ENCODE peak calls at places on chromosomes 16 and 17, in ten cellular contexts. W is MM.1S, B is A549, Y is psoas muscle, H is breast epithelium, J is endothelial cell, I is choroid plexus epithelial cell, L is HFFc6, V is cardiac fibroblast, S is fibroblast of lung. G is an unnamed sample.

GRCh38 chr16:48499822-48500440 is 110.0 kb downstream of the N4BP1 start:
- DNase-seq in W (no peak), B (no peak), Y (no peak), H (no peak), J (no peak), I (peak), L (peak), V (peak), S (peak), G (no peak)

GRCh38 chr16:82675300-82675699 is 48.5 kb downstream of the CDH13 start:
- DNase-seq in W (no peak), B (no peak), Y (no peak), H (no peak), J (no peak), I (peak), L (peak), V (no peak), S (peak), G (no peak)

GRCh38 chr16:50756466-50756865 is 14.6 kb downstream of the CYLD start:
- DNase-seq in W (no peak), B (no peak), Y (no peak), H (no peak), J (no peak), I (no peak), L (no peak), V (no peak), S (no peak), G (no peak)

GRCh38 chr16:46730801-46731690 is 17.1 kb downstream of the MYLK3 start:
- DNase-seq in W (no peak), B (no peak), Y (no peak), H (no peak), J (no peak), I (no peak), L (no peak), V (no peak), S (no peak), G (no peak)

GRCh38 chr16:66905633-66906539 is 12.8 kb downstream of the CDH16 start:
- DNase-seq in W (peak), B (no peak), Y (no peak), H (no peak), J (no peak), I (peak), L (no peak), V (no peak), S (no peak), G (no peak)

GRCh38 chr17:79126139-79126538 is 51.5 kb downstream of the ENGASE start:
- DNase-seq in W (no peak), B (no peak), Y (no peak), H (no peak), J (no peak), I (peak), L (no peak), V (no peak), S (no peak), G (no peak)

GRCh38 chr17:53227514-53227913 is 595.2 kb upstream of the KIF2B start:
- DNase-seq in W (no peak), B (no peak), Y (no peak), H (no peak), J (no peak), I (no peak), L (no peak), V (no peak), S (no peak), G (no peak)

GRCh38 chr16:24900230-24900629 is 54.5 kb downstream of the SLC5A11 start:
- DNase-seq in W (no peak), B (no peak), Y (no peak), H (no peak), J (no peak), I (no peak), L (no peak), V (no peak), S (no peak), G (no peak)

GRCh38 chr17:48593126-48593829 is at the start of gene HOXB5:
- DNase-seq in W (no peak), B (no peak), Y (no peak), H (no peak), J (no peak), I (no peak), L (no peak), V (no peak), S (peak), G (peak)

GRCh38 chr17:32772453-32773025 is 104.4 kb downstream of the MYO1D start:
- DNase-seq in W (no peak), B (no peak), Y (no peak), H (no peak), J (no peak), I (no peak), L (no peak), V (no peak), S (no peak), G (no peak)

GRCh38 chr16:28985206-28985605 is 354 bp downstream of the LAT start:
- DNase-seq in W (no peak), B (no peak), Y (no peak), H (no peak), J (no peak), I (no peak), L (no peak), V (no peak), S (no peak), G (no peak)

GRCh38 chr17:61393904-61394629 is 5.6 kb upstream of the TBX2 start:
- DNase-seq in W (no peak), B (no peak), Y (no peak), H (no peak), J (no peak), I (no peak), L (no peak), V (peak), S (peak), G (no peak)

GRCh38 chr16:400061-400540 is 1.6 kb upstream of the DECR2 start:
- DNase-seq in W (no peak), B (no peak), Y (no peak), H (no peak), J (no peak), I (no peak), L (no peak), V (no peak), S (no peak), G (no peak)

GRCh38 chr17:55757659-55758058 is 6.8 kb downstream of the PCTP start:
- DNase-seq in W (no peak), B (no peak), Y (no peak), H (no peak), J (no peak), I (no peak), L (no peak), V (no peak), S (no peak), G (peak)

GRCh38 chr16:19688396-19689024 is 29.5 kb downstream of the KNOP1 start:
- DNase-seq in W (no peak), B (no peak), Y (no peak), H (no peak), J (no peak), I (no peak), L (no peak), V (no peak), S (no peak), G (no peak)
- TF ChIP-seq CTCF in W (no peak), B (no peak), Y (no peak), H (no peak), J (no peak), I (no peak), L (no peak), V (no peak), S (no peak), G (no peak)

GRCh38 chr16:16167927-16168326 is 55.4 kb downstream of the ABCC6 start:
- DNase-seq in W (no peak), B (no peak), Y (no peak), H (no peak), J (no peak), I (no peak), L (no peak), V (no peak), S (no peak), G (no peak)
- TF ChIP-seq CTCF in W (no peak), B (no peak), Y (no peak), H (no peak), J (no peak), I (no peak), L (no peak), V (no peak), S (no peak), G (no peak)

GRCh38 chr16:23298290-23298689 is 3.8 kb upstream of the SCNN1B start:
- DNase-seq in W (no peak), B (no peak), Y (no peak), H (no peak), J (no peak), I (no peak), L (no peak), V (no peak), S (no peak), G (no peak)

GRCh38 chr16:23301251-23302044 is 654 bp upstream of the SCNN1B start:
- DNase-seq in W (no peak), B (no peak), Y (no peak), H (no peak), J (no peak), I (no peak), L (no peak), V (no peak), S (no peak), G (no peak)

GRCh38 chr16:23293016-23293415 is 9.1 kb upstream of the SCNN1B start:
- DNase-seq in W (no peak), B (no peak), Y (no peak), H (no peak), J (no peak), I (no peak), L (no peak), V (no peak), S (no peak), G (peak)

GRCh38 chr16:23294260-23294659 is 7.8 kb upstream of the SCNN1B start:
- DNase-seq in W (no peak), B (no peak), Y (no peak), H (no peak), J (no peak), I (no peak), L (no peak), V (no peak), S (no peak), G (no peak)

DNA sequence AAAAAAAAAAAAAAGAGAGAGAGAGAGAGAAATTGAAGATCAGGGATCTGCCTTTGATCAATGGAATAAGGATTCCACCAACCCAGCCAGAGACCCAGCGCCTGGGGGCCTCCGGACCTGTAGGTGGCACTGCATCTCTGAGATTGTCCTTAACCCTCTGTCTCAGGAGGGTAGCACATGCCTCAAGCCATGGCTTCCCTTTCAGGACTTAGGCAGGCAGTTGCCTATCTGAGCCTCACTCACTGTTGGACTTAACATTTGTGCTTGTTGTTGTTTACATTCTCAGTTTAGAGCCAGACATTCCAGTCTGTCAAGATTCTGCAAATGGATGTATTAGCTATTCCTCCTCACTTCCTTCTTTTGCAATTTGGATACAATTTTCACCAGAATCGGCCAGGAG is 5.1 kb upstream of the SCNN1B start:
- DNase-seq in W (peak), B (peak), Y (no peak), H (no peak), J (no peak), I (no peak), L (no peak), V (no peak), S (no peak), G (peak)
- TF ChIP-seq CTCF in W (peak), B (no peak), Y (no peak), H (no peak), J (no peak), I (no peak), L (peak), V (no peak), S (no peak), G (peak)

GRCh38 chr17:77887464-77888241 is 70.8 kb upstream of the TNRC6C start:
- DNase-seq in W (no peak), B (peak), Y (peak), H (peak), J (no peak), I (peak), L (peak), V (peak), S (peak), G (no peak)
- TF ChIP-seq CTCF in W (no peak), B (no peak), Y (no peak), H (no peak), J (no peak), I (no peak), L (no peak), V (no peak), S (no peak), G (no peak)

DNA sequence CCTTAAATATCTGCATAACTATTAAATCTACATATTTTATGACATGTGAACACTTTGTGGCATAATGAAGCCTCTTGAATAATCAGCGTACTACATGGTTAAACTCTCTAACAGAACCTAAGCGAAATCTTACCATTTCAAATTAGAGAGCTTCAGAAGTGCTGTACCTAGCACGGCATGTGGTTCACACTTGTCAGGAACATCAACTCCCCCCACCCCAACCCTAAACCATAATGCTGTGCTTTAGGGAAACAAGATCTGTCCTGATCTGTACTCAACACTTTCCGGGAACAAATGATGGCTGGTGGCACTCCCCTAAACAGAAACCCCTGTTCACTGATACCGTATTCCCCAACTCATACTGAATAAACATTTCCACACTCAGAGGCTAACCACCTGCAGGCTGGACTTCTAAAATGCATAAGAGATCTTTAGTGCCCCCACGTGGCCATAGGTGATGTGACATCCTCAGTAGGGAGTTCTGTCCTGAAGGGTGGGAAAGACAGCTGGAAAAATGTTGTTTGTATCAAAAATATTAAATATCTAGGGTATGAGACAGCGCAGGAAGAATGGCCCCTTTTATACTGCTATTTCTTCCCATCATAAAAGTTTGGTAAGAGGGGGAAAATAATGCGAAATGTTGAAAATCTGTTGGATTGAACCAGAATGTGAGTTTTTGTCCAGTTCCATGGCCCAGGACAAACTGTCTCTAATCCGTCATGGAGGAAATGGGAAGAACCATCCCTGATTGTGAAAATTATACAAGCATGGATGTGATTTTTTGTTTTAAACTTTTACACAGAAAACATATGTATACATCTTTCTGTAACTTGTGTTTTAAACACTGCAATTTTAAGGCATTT is 88.6 kb downstream of the USP31 start:
- DNase-seq in W (peak), B (peak), Y (peak), H (peak), J (peak), I (peak), L (peak), V (peak), S (peak), G (peak)
- TF ChIP-seq CTCF in W (peak), B (peak), Y (peak), H (peak), J (peak), I (peak), L (peak), V (peak), S (peak), G (peak)

DNA sequence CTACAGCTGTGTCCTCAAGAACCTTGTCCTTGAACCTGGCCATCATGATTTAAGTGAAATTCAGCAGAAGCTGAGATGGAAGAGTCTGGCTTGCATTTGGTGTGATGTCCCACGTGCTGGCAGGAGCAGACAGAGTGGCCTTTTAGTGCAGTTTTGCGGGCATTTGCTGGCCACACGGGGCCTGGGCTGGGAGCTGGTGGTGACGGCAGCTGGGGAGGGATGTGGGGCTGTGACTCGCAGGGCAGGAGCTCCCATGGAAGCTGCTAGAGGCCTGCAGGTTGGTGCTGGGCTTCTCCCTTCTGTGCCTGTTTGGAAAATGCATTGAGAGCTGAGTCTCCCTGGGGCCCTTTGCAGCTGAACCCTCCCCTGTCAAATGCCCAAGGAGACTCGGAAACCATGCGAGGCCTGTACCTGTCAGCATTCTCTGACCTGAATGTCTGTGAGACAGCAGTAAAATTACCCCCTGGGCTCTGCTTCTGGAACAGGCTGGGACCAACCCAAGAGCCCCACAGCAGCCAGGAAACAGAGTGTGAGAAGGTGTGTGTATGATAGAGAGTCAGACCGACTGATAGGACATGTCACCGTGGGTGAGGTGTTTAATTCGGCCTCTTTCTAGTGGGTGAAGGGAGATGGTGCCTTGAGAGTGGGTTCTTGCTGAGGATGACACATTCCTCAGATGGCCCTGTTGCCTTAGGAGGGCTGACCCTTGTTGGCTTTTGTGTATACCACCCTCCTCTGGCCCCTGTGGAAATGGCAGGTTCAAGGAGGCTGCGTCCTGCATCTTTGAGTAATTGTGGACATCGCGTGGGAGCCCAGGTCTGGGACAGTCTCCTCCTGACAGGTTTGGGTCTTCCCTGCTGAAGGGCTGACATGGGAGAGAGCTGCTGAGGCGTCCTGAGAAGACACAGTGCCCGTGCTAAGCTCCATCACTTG is 145.5 kb downstream of the MSI2 start:
- DNase-seq in W (no peak), B (peak), Y (no peak), H (no peak), J (peak), I (no peak), L (no peak), V (no peak), S (no peak), G (no peak)
- TF ChIP-seq CTCF in W (no peak), B (peak), Y (peak), H (no peak), J (no peak), I (peak), L (no peak), V (no peak), S (no peak), G (no peak)

GRCh38 chr17:17480593-17481148 is 3.9 kb downstream of the MED9 start:
- DNase-seq in W (no peak), B (no peak), Y (no peak), H (no peak), J (no peak), I (no peak), L (no peak), V (no peak), S (no peak), G (no peak)

GRCh38 chr17:17474341-17474740 is 2.5 kb upstream of the MED9 start:
- DNase-seq in W (no peak), B (no peak), Y (no peak), H (no peak), J (no peak), I (no peak), L (no peak), V (no peak), S (no peak), G (no peak)

GRCh38 chr17:17472333-17472920 is 4.4 kb upstream of the MED9 start:
- DNase-seq in W (no peak), B (no peak), Y (no peak), H (no peak), J (no peak), I (no peak), L (no peak), V (no peak), S (no peak), G (no peak)

GRCh38 chr17:17479209-17479608 is 2.4 kb downstream of the MED9 start:
- DNase-seq in W (no peak), B (no peak), Y (no peak), H (no peak), J (no peak), I (peak), L (no peak), V (no peak), S (no peak), G (no peak)

GRCh38 chr17:17476865-17477467 is at the start of gene MED9:
- DNase-seq in W (peak), B (peak), Y (peak), H (peak), J (peak), I (peak), L (peak), V (peak), S (peak), G (peak)
- TF ChIP-seq CTCF in W (no peak), B (no peak), Y (no peak), H (no peak), J (no peak), I (no peak), L (no peak), V (no peak), S (no peak), G (no peak)

DNA sequence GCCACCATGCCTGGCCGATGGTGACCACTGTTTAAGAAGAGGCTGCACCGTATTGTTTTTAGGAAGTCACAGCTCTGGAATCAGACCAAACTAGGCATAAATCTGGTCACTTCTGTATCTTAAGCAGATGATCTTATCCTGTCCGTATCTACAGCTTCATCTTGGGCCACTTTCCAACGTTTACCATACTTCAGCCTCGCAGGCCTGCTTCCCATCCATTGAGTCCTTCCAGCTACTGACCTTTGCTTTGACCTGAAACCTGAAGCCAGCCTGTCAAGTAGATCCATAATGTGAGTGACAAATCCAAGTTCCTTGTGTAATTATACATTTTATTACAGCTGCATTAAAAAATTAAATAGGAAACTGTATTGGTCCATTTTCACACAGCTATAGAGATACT is 1033.0 kb downstream of the CDH11 start:
- DNase-seq in W (no peak), B (no peak), Y (no peak), H (no peak), J (no peak), I (no peak), L (no peak), V (no peak), S (no peak), G (no peak)
- TF ChIP-seq CTCF in W (no peak), B (no peak), Y (no peak), H (no peak), J (no peak), I (no peak), L (no peak), V (no peak), S (no peak), G (no peak)

GRCh38 chr17:69547947-69548346 is 133.4 kb downstream of the MAP2K6 start:
- DNase-seq in W (no peak), B (no peak), Y (no peak), H (no peak), J (no peak), I (no peak), L (no peak), V (no peak), S (no peak), G (peak)
- TF ChIP-seq CTCF in W (no peak), B (no peak), Y (no peak), H (no peak), J (no peak), I (no peak), L (no peak), V (no peak), S (no peak), G (no peak)

G was measured in GM20000.